ENCODE peak calls at places on chromosomes 6 and 20, in four cellular contexts. E, W, F and C are unnamed samples.

GRCh38 chr6:72689107-72689954 is 67.5 kb downstream of the KCNQ5 start:
- DNase-seq in E (no peak), W (no peak), F (no peak), C (no peak)

GRCh38 chr6:105243487-105243886 is 63.7 kb upstream of the POPDC3 start:
- DNase-seq in E (no peak), W (no peak), F (no peak), C (no peak)

GRCh38 chr6:80094017-80094416 is 12.5 kb upstream of the BCKDHB start:
- DNase-seq in E (no peak), W (no peak), F (peak; percentile 35), C (no peak)

GRCh38 chr20:41649489-41649888 is 31.3 kb upstream of the CHD6 start:
- DNase-seq in E (no peak), W (peak; percentile 26), F (no peak), C (no peak)

GRCh38 chr20:58715709-58716475 is 23.3 kb downstream of the NPEPL1 start:
- DNase-seq in E (peak; percentile 38), W (peak; percentile 12), F (no peak), C (no peak)

GRCh38 chr6:159959976-159960384 is 8.9 kb upstream of the IGF2R start:
- DNase-seq in E (no peak), W (no peak), F (no peak), C (peak; percentile 77)

GRCh38 chr20:25258828-25259227 is 10.9 kb downstream of the PYGB start:
- DNase-seq in E (no peak), W (peak; percentile 12), F (no peak), C (no peak)

GRCh38 chr6:158839796-158840195 is 20.6 kb upstream of the EZR start:
- DNase-seq in E (no peak), W (no peak), F (no peak), C (no peak)

GRCh38 chr20:22555791-22556564 is 28.4 kb downstream of the FOXA2 start:
- DNase-seq in E (no peak), W (no peak), F (no peak), C (no peak)

GRCh38 chr6:126672654-126673053 is 332.7 kb downstream of the CENPW start:
- DNase-seq in E (no peak), W (no peak), F (no peak), C (no peak)

GRCh38 chr20:38304845-38305447 is 990 bp downstream of the BPI start:
- DNase-seq in E (peak; percentile 49), W (peak; percentile 33), F (peak; percentile 6), C (no peak)

GRCh38 chr6:134593442-134593841 is 275.5 kb upstream of the SGK1 start:
- DNase-seq in E (no peak), W (no peak), F (no peak), C (no peak)

GRCh38 chr20:1336699-1337387 is 7.9 kb upstream of the SDCBP2 start:
- DNase-seq in E (peak; percentile 59), W (peak; percentile 58), F (no peak), C (peak; percentile 90)
- H3K27ac ChIP-seq in E (no peak overlapping the region), W (no peak overlapping the region), F (no peak overlapping the region), C (peak overlapping the region; percentile 89)

GRCh38 chr20:11867286-11867921 is 50.3 kb upstream of the BTBD3 start:
- DNase-seq in E (no peak), W (no peak), F (no peak), C (no peak)

GRCh38 chr20:11870411-11870810 is 47.3 kb upstream of the BTBD3 start:
- DNase-seq in E (no peak), W (no peak), F (no peak), C (no peak)

GRCh38 chr20:11869641-11870040 is 48.1 kb upstream of the BTBD3 start:
- DNase-seq in E (no peak), W (no peak), F (no peak), C (no peak)
- H3K9me3 ChIP-seq in E (no peaks in the 10 kb centered on the region), W (no peaks in the 10 kb centered on the region), F (no peaks in the 10 kb centered on the region), C (no peaks in the 10 kb centered on the region)

DNA sequence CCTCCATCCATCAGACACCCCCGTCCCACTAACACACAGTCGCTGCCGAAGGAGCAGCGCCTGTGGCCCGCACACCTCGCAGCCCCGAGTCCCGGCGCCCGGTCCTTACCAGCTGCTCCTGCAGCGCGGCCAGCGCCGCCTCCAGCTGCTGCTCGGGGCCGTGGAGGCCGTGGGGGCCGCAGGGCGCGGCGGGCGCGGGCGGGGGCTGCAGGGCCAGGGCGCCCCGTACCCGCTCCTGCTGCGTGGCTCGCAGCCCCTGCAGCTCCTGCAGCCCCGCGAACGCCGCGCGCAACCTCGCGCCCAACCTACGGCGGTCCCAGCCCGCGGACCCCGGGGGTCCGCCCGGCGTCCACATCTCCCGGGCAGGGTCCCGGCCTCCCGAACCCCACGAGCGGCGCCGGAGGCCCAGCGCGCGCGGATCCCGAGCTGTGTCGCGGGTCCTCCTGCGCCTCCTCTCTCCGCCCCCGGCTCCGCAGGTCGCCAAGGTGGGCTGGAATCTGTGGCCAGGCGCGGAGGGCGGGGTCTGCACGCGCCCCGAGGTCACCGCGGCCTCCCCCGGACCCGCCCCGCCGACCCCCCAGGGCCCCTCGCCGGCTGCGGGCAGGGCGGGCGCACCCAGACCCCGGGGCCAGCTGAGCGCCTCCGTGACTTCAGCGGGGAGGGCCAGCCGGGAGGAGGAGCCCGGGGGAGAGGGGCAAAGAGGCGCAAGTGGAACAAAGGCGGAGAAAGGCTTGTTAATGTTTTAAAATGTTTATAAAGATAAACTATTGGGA is at the start of gene DACT2:
- DNase-seq in E (no peak), W (no peak), F (peak; percentile 33), C (no peak)
- H3K4me3 ChIP-seq in E (peak within 1 kb of the TSS; percentile 54), W (peak within 1 kb of the TSS; percentile 52), F (peak within 1 kb of the TSS; percentile 70), C (peak within 1 kb of the TSS; percentile 37)

GRCh38 chr6:31821301-31822037 is 6.1 kb upstream of the HSPA1B start:
- DNase-seq in E (peak; percentile 85), W (peak; percentile 96), F (peak; percentile 68), C (peak; percentile 57)
- H3K27ac ChIP-seq in E (peak overlapping the region; percentile 89), W (peak overlapping the region; percentile 99), F (peak overlapping the region; percentile 85), C (peak overlapping the region; percentile 98)

GRCh38 chr20:55953201-55953600 is 52.1 kb downstream of the CBLN4 start:
- DNase-seq in E (no peak), W (no peak), F (no peak), C (no peak)

DNA sequence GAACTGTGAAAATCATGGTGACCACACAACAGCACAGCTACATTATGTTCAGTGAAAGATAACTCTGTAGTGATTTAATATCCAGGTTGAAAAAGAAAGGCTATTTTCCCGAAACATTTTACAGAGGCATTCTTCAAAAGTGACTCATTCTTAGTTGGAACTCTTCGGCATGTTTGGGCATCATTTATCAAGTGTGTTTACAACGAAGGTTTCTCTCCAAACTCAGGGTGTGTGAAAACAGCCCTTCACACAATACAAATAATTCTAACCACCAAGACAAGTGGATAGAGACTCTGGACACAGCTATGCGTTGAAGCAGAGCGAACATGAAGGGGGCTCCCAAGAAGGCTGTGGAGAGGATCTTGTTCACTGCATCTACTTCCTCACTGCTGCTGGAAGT is 57.6 kb downstream of the CBLN4 start:
- DNase-seq in E (no peak), W (no peak), F (no peak), C (no peak)
- H3K9me3 ChIP-seq in E (no peaks in the 10 kb centered on the region), W (no peaks in the 10 kb centered on the region), F (no peaks in the 10 kb centered on the region), C (no peaks in the 10 kb centered on the region)

GRCh38 chr6:11265932-11266331 is 33.5 kb upstream of the NEDD9 start:
- DNase-seq in E (no peak), W (no peak), F (no peak), C (no peak)

GRCh38 chr6:11260249-11261038 is 28.0 kb upstream of the NEDD9 start:
- DNase-seq in E (no peak), W (no peak), F (no peak), C (no peak)

GRCh38 chr6:11262231-11262630 is 29.8 kb upstream of the NEDD9 start:
- DNase-seq in E (no peak), W (no peak), F (no peak), C (no peak)

GRCh38 chr6:11264100-11264499 is 31.6 kb upstream of the NEDD9 start:
- DNase-seq in E (no peak), W (no peak), F (no peak), C (no peak)

DNA sequence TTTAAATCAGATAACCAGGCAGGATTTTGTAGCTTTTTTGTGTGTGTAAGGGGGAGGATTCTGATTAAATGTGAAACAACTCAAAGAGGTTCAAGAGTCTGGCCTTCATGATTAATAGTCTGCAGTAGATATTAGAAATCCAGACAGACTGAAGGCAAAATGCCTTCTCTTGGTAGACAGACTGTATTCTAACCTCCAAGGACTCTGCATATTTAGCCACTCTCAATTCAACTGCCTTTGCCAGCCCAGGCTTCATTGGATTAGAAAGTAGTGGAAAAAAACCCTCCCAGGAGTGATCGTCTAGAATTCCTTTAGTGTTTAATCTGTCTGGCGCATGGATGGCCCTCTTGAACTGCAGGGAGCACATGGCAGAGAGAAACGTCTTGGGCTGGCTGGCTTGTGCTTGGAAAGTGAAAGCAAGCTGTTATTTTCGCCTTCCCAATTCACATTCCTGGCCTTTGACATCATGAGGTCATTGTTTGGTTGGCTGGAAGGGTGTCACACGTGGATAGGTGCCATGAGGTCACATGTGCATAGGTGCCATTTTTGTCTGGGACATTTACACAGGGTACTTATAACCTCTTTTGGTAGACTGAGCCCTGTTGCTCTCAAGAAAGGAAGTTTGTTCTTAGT is 30.8 kb upstream of the NEDD9 start:
- DNase-seq in E (peak; percentile 77), W (peak; percentile 65), F (peak; percentile 72), C (no peak)
- H3K4me3 ChIP-seq in E (no peak overlapping the region), W (no peak overlapping the region), F (no peak overlapping the region), C (no peak overlapping the region)

GRCh38 chr6:109455161-109455501 is 441 bp downstream of the MICAL1 start:
- DNase-seq in E (peak; percentile 81), W (no peak), F (no peak), C (no peak)
- H3K27ac ChIP-seq in E (peak overlapping the region; percentile 98), W (peak overlapping the region; percentile 78), F (no peak overlapping the region), C (peak overlapping the region; percentile 71)

DNA sequence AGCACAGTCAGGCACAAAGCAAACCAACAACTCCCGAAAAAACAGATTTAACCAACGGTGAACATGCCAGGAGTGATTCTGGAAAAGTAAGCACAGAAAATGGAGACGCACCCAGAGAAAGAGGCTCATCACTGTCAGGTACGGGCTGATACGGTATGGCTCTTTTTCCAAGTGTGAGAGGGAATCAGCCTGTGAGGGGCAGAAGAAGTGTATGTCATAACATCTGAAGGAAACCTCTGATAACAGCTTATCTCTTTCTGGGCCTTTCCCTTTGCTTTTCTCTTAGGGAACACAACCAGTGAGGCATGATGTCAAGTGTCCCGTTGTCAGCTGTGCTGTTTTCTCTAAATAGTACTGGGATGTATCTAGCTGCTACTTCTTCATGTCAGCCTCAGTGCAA is 32.1 kb downstream of the ARFGEF2 start:
- DNase-seq in E (no peak), W (no peak), F (peak; percentile 26), C (no peak)
- H3K9me3 ChIP-seq in E (no peaks in the 10 kb centered on the region), W (no peaks in the 10 kb centered on the region), F (no peaks in the 10 kb centered on the region), C (no peaks in the 10 kb centered on the region)

DNA sequence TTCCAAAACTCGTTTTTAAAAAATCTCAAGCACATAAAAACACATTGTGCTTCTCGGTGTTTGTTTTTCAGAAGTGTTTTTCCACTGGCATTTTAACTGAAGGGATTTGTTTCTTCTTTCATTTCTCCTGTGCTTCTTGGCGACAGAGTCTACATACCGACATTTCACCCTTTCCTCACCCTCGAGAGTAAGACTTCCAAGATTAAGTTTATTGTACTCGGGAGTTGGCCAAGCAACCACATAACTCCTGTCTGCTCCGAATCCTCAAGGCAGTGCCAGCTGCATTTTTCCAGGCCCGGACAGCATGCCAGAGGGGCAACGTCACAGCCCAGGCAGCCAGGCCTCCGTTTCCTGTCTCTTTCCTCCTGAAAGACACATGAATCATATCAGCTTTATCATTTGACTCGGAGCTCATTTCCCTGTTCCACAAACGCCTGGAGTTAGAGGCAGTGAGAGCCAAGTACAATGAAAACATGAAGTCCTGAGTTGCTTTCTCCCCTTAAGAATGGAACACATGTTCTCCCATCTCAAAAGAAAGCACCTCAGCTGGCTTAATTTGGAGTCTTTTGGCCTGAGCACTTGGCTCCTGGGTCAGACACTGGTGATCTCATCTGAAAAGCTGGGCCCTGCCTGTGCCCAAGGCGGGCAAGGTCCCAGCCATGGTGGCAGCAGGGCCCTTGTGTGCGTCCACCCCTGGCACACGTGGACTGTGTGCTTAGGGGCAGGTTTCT is 23.2 kb upstream of the FAM50B start:
- DNase-seq in E (peak; percentile 85), W (peak; percentile 65), F (no peak), C (peak; percentile 86)
- H3K4me3 ChIP-seq in E (no peak overlapping the region), W (no peak overlapping the region), F (no peak overlapping the region), C (peak overlapping the region; percentile 29)